ENCODE peak calls at places on chromosomes 2 and 18, in eight cellular contexts. One of them, this sample, is unnamed.
A peak's percentile ranks its signal among the peaks of the same experiment; 100 is the strongest.

GRCh38 chr2:64913357-64913869 is 75.8 kb upstream of the SLC1A4 start:
- DNase-seq in upper lobe of right lung: no peak
- DNase-seq in MM.1S: peak; percentile 76
- DNase-seq in CD4-positive, CD25-positive, alpha-beta regulatory T cell: no peak
- DNase-seq in kidney epithelial cell: no peak
- DNase-seq in Caki2: peak; percentile 19
- DNase-seq in T-cell: no peak
- DNase-seq in chondrocyte: no peak
- DNase-seq in this sample: no peak

GRCh38 chr18:32469691-32470131 is 971 bp downstream of the GAREM1 start:
- DNase-seq in kidney epithelial cell: no peak
- DNase-seq in chondrocyte: no peak
- DNase-seq in T-cell: no peak
- DNase-seq in CD4-positive, CD25-positive, alpha-beta regulatory T cell: no peak
- DNase-seq in MM.1S: peak; percentile 22
- DNase-seq in Caki2: no peak
- DNase-seq in upper lobe of right lung: no peak
- DNase-seq in this sample: no peak

GRCh38 chr18:26386002-26386401 is 159.8 kb downstream of the TAF4B start:
- DNase-seq in chondrocyte: no peak
- DNase-seq in MM.1S: no peak
- DNase-seq in CD4-positive, CD25-positive, alpha-beta regulatory T cell: no peak
- DNase-seq in upper lobe of right lung: no peak
- DNase-seq in Caki2: peak; percentile 40
- DNase-seq in T-cell: no peak
- DNase-seq in kidney epithelial cell: no peak
- DNase-seq in this sample: peak; percentile 7

GRCh38 chr2:46439582-46439981 is 39.8 kb upstream of the TMEM247 start:
- DNase-seq in CD4-positive, CD25-positive, alpha-beta regulatory T cell: no peak
- DNase-seq in MM.1S: peak; percentile 71
- DNase-seq in Caki2: no peak
- DNase-seq in T-cell: no peak
- DNase-seq in upper lobe of right lung: no peak
- DNase-seq in chondrocyte: no peak
- DNase-seq in kidney epithelial cell: no peak
- DNase-seq in this sample: no peak

GRCh38 chr2:165576409-165576808 is 106.9 kb downstream of the CSRNP3 start:
- DNase-seq in Caki2: no peak
- DNase-seq in T-cell: no peak
- DNase-seq in chondrocyte: no peak
- DNase-seq in upper lobe of right lung: no peak
- DNase-seq in CD4-positive, CD25-positive, alpha-beta regulatory T cell: no peak
- DNase-seq in kidney epithelial cell: no peak
- DNase-seq in MM.1S: no peak
- DNase-seq in this sample: no peak

GRCh38 chr2:158755310-158755709 is 39.8 kb upstream of the DAPL1 start:
- DNase-seq in MM.1S: no peak
- DNase-seq in kidney epithelial cell: no peak
- DNase-seq in Caki2: no peak
- DNase-seq in upper lobe of right lung: no peak
- DNase-seq in T-cell: no peak
- DNase-seq in chondrocyte: no peak
- DNase-seq in CD4-positive, CD25-positive, alpha-beta regulatory T cell: no peak
- DNase-seq in this sample: no peak

GRCh38 chr2:217788669-217789002 is 214.2 kb downstream of the TNS1 start:
- DNase-seq in CD4-positive, CD25-positive, alpha-beta regulatory T cell: no peak
- DNase-seq in upper lobe of right lung: no peak
- DNase-seq in MM.1S: no peak
- DNase-seq in chondrocyte: no peak
- DNase-seq in kidney epithelial cell: no peak
- DNase-seq in T-cell: no peak
- DNase-seq in Caki2: no peak
- DNase-seq in this sample: no peak

GRCh38 chr18:58785171-58785805 is 79.4 kb upstream of the ZNF532 start:
- DNase-seq in upper lobe of right lung: no peak
- DNase-seq in Caki2: peak; percentile 84
- DNase-seq in CD4-positive, CD25-positive, alpha-beta regulatory T cell: no peak
- DNase-seq in kidney epithelial cell: peak; percentile 91
- DNase-seq in MM.1S: no peak
- DNase-seq in T-cell: no peak
- DNase-seq in chondrocyte: no peak
- DNase-seq in this sample: no peak

GRCh38 chr2:12819098-12819465 is 102.3 kb downstream of the TRIB2 start:
- DNase-seq in T-cell: no peak
- DNase-seq in CD4-positive, CD25-positive, alpha-beta regulatory T cell: no peak
- DNase-seq in MM.1S: no peak
- DNase-seq in Caki2: no peak
- DNase-seq in upper lobe of right lung: no peak
- DNase-seq in kidney epithelial cell: peak; percentile 80
- DNase-seq in chondrocyte: no peak
- DNase-seq in this sample: peak; percentile 94

GRCh38 chr18:12308386-12309100 is 502 bp downstream of the TUBB6 start:
- DNase-seq in upper lobe of right lung: peak; percentile 91
- DNase-seq in MM.1S: no peak
- DNase-seq in kidney epithelial cell: no peak
- DNase-seq in T-cell: no peak
- DNase-seq in Caki2: peak; percentile 88
- DNase-seq in chondrocyte: no peak
- DNase-seq in CD4-positive, CD25-positive, alpha-beta regulatory T cell: no peak
- DNase-seq in this sample: peak; percentile 84

GRCh38 chr2:159131882-159132281 is 154.6 kb downstream of the WDSUB1 start:
- DNase-seq in T-cell: no peak
- DNase-seq in MM.1S: no peak
- DNase-seq in upper lobe of right lung: no peak
- DNase-seq in chondrocyte: no peak
- DNase-seq in CD4-positive, CD25-positive, alpha-beta regulatory T cell: no peak
- DNase-seq in Caki2: no peak
- DNase-seq in kidney epithelial cell: peak; percentile 63
- DNase-seq in this sample: peak; percentile 54

GRCh38 chr2:47189635-47190034 is 34.5 kb upstream of the STPG4 start:
- DNase-seq in CD4-positive, CD25-positive, alpha-beta regulatory T cell: no peak
- DNase-seq in chondrocyte: no peak
- DNase-seq in MM.1S: no peak
- DNase-seq in Caki2: peak; percentile 40
- DNase-seq in T-cell: no peak
- DNase-seq in upper lobe of right lung: no peak
- DNase-seq in kidney epithelial cell: peak; percentile 58
- DNase-seq in this sample: no peak

GRCh38 chr18:22493940-22494339 is 76.2 kb upstream of the CTAGE1 start:
- DNase-seq in upper lobe of right lung: no peak
- DNase-seq in T-cell: no peak
- DNase-seq in chondrocyte: no peak
- DNase-seq in Caki2: no peak
- DNase-seq in CD4-positive, CD25-positive, alpha-beta regulatory T cell: no peak
- DNase-seq in kidney epithelial cell: no peak
- DNase-seq in MM.1S: no peak
- DNase-seq in this sample: no peak